ENCODE peak calls at places on chromosomes 16 and 17, in four cellular contexts. One of them, this sample, is unnamed.

GRCh38 chr16:58025351-58026138 is at the start of gene MMP15:
- DNase-seq in lung: peak
- DNase-seq in CD4-positive, CD25-positive, alpha-beta regulatory T cell: peak
- DNase-seq in ELR: peak
- DNase-seq in this sample: peak

GRCh38 chr17:19706791-19707727 is 9.3 kb downstream of the SLC47A2 start:
- DNase-seq in lung: no peak
- DNase-seq in CD4-positive, CD25-positive, alpha-beta regulatory T cell: no peak
- DNase-seq in ELR: no peak
- DNase-seq in this sample: no peak

GRCh38 chr17:34386925-34387550 is 24.0 kb upstream of the CCL1 start:
- DNase-seq in lung: no peak
- DNase-seq in CD4-positive, CD25-positive, alpha-beta regulatory T cell: no peak
- DNase-seq in ELR: no peak
- DNase-seq in this sample: no peak

GRCh38 chr17:1137465-1137894 is 42.3 kb downstream of the ABR start:
- DNase-seq in lung: no peak
- DNase-seq in CD4-positive, CD25-positive, alpha-beta regulatory T cell: no peak
- DNase-seq in ELR: no peak
- DNase-seq in this sample: no peak

GRCh38 chr16:27234603-27235002 is 31.3 kb downstream of the KDM8 start:
- DNase-seq in lung: no peak
- DNase-seq in CD4-positive, CD25-positive, alpha-beta regulatory T cell: no peak
- DNase-seq in ELR: no peak
- DNase-seq in this sample: no peak

GRCh38 chr16:54326266-54326662 is 39.7 kb upstream of the IRX3 start:
- DNase-seq in lung: no peak
- DNase-seq in CD4-positive, CD25-positive, alpha-beta regulatory T cell: no peak
- DNase-seq in ELR: peak
- DNase-seq in this sample: no peak

GRCh38 chr16:82700541-82701240 is 73.9 kb downstream of the CDH13 start:
- DNase-seq in lung: no peak
- DNase-seq in CD4-positive, CD25-positive, alpha-beta regulatory T cell: no peak
- DNase-seq in ELR: peak
- DNase-seq in this sample: no peak

GRCh38 chr17:76235883-76236282 is 4.4 kb downstream of the RNF157 start:
- DNase-seq in lung: no peak
- DNase-seq in CD4-positive, CD25-positive, alpha-beta regulatory T cell: no peak
- DNase-seq in ELR: no peak
- DNase-seq in this sample: no peak

GRCh38 chr16:81647527-81647926 is 131.6 kb upstream of the PLCG2 start:
- DNase-seq in lung: no peak
- DNase-seq in CD4-positive, CD25-positive, alpha-beta regulatory T cell: no peak
- DNase-seq in ELR: peak
- DNase-seq in this sample: no peak

GRCh38 chr17:81165246-81166032 is at the start of gene PVALEF:
- DNase-seq in lung: no peak
- DNase-seq in CD4-positive, CD25-positive, alpha-beta regulatory T cell: no peak
- DNase-seq in ELR: peak
- DNase-seq in this sample: no peak

GRCh38 chr17:6894206-6894528 is 62.6 kb upstream of the TEKT1 start:
- DNase-seq in lung: no peak
- DNase-seq in CD4-positive, CD25-positive, alpha-beta regulatory T cell: no peak
- DNase-seq in ELR: peak
- DNase-seq in this sample: no peak

GRCh38 chr17:48486557-48486956 is 44.3 kb downstream of the HOXB1 start:
- DNase-seq in lung: no peak
- DNase-seq in CD4-positive, CD25-positive, alpha-beta regulatory T cell: no peak
- DNase-seq in ELR: peak
- DNase-seq in this sample: no peak

GRCh38 chr17:45895969-45896793 is 1.8 kb downstream of the MAPT start:
- DNase-seq in lung: no peak
- DNase-seq in CD4-positive, CD25-positive, alpha-beta regulatory T cell: no peak
- DNase-seq in ELR: no peak
- DNase-seq in this sample: no peak

GRCh38 chr17:47210105-47210504 is 957 bp downstream of the MYL4 start:
- DNase-seq in lung: no peak
- DNase-seq in CD4-positive, CD25-positive, alpha-beta regulatory T cell: no peak
- DNase-seq in ELR: no peak
- DNase-seq in this sample: no peak

GRCh38 chr16:17359778-17360177 is 111.0 kb downstream of the XYLT1 start:
- DNase-seq in lung: no peak
- DNase-seq in CD4-positive, CD25-positive, alpha-beta regulatory T cell: no peak
- DNase-seq in ELR: peak
- DNase-seq in this sample: peak

GRCh38 chr17:44846206-44846605 is 1.5 kb upstream of the HIGD1B start:
- DNase-seq in lung: no peak
- DNase-seq in CD4-positive, CD25-positive, alpha-beta regulatory T cell: no peak
- DNase-seq in ELR: no peak
- DNase-seq in this sample: no peak

GRCh38 chr16:80347900-80348299 is 192.9 kb upstream of the DYNLRB2 start:
- DNase-seq in lung: peak
- DNase-seq in CD4-positive, CD25-positive, alpha-beta regulatory T cell: no peak
- DNase-seq in ELR: no peak
- DNase-seq in this sample: no peak

GRCh38 chr17:79482719-79483118 is 128.1 kb downstream of the RBFOX3 start:
- DNase-seq in lung: no peak
- DNase-seq in CD4-positive, CD25-positive, alpha-beta regulatory T cell: no peak
- DNase-seq in ELR: no peak
- DNase-seq in this sample: no peak

GRCh38 chr16:3654249-3654991 is at the start of gene DNASE1:
- DNase-seq in lung: peak
- DNase-seq in CD4-positive, CD25-positive, alpha-beta regulatory T cell: peak
- DNase-seq in ELR: peak
- DNase-seq in this sample: peak

GRCh38 chr17:57286372-57287105 is 30.2 kb downstream of the MSI2 start:
- DNase-seq in lung: no peak
- DNase-seq in CD4-positive, CD25-positive, alpha-beta regulatory T cell: no peak
- DNase-seq in ELR: no peak
- DNase-seq in this sample: no peak

GRCh38 chr17:62705781-62706597 is 78.5 kb downstream of the MRC2 start:
- DNase-seq in lung: no peak
- DNase-seq in CD4-positive, CD25-positive, alpha-beta regulatory T cell: no peak
- DNase-seq in ELR: no peak
- DNase-seq in this sample: no peak

GRCh38 chr17:11278984-11279270 is 37.9 kb downstream of the SHISA6 start:
- DNase-seq in lung: no peak
- DNase-seq in CD4-positive, CD25-positive, alpha-beta regulatory T cell: no peak
- DNase-seq in ELR: no peak
- DNase-seq in this sample: no peak

GRCh38 chr16:76162046-76162445 is 115.2 kb upstream of the CNTNAP4 start:
- DNase-seq in lung: no peak
- DNase-seq in CD4-positive, CD25-positive, alpha-beta regulatory T cell: no peak
- DNase-seq in ELR: no peak
- DNase-seq in this sample: no peak

GRCh38 chr17:57939797-57940196 is 15.4 kb downstream of the CUEDC1 start:
- DNase-seq in lung: no peak
- DNase-seq in CD4-positive, CD25-positive, alpha-beta regulatory T cell: no peak
- DNase-seq in ELR: no peak
- DNase-seq in this sample: peak

GRCh38 chr17:6492892-6493674 is 48.8 kb downstream of the PIMREG start:
- DNase-seq in lung: no peak
- DNase-seq in CD4-positive, CD25-positive, alpha-beta regulatory T cell: no peak
- DNase-seq in ELR: no peak
- DNase-seq in this sample: no peak

GRCh38 chr16:8848939-8849391 is 19.8 kb downstream of the CARHSP1 start:
- DNase-seq in lung: no peak
- DNase-seq in CD4-positive, CD25-positive, alpha-beta regulatory T cell: no peak
- DNase-seq in ELR: peak
- DNase-seq in this sample: no peak

GRCh38 chr16:78628526-78628925 is 529.1 kb downstream of the WWOX start:
- DNase-seq in lung: no peak
- DNase-seq in CD4-positive, CD25-positive, alpha-beta regulatory T cell: no peak
- DNase-seq in ELR: no peak
- DNase-seq in this sample: no peak

GRCh38 chr17:36608794-36609497 is 7.6 kb downstream of the MRM1 start:
- DNase-seq in lung: no peak
- DNase-seq in CD4-positive, CD25-positive, alpha-beta regulatory T cell: no peak
- DNase-seq in ELR: peak
- DNase-seq in this sample: no peak

GRCh38 chr16:89697161-89697615 is 4.3 kb downstream of the SPATA2L start:
- DNase-seq in lung: no peak
- DNase-seq in CD4-positive, CD25-positive, alpha-beta regulatory T cell: no peak
- DNase-seq in ELR: no peak
- DNase-seq in this sample: no peak

GRCh38 chr16:51752596-51752995 is 601.5 kb upstream of the SALL1 start:
- DNase-seq in lung: no peak
- DNase-seq in CD4-positive, CD25-positive, alpha-beta regulatory T cell: no peak
- DNase-seq in ELR: no peak
- DNase-seq in this sample: no peak

GRCh38 chr16:89859809-89860075 is 13.7 kb upstream of the TCF25 start:
- DNase-seq in lung: no peak
- DNase-seq in CD4-positive, CD25-positive, alpha-beta regulatory T cell: no peak
- DNase-seq in ELR: no peak
- DNase-seq in this sample: no peak

GRCh38 chr16:53565300-53565699 is 62.3 kb upstream of the AKTIP start:
- DNase-seq in lung: no peak
- DNase-seq in CD4-positive, CD25-positive, alpha-beta regulatory T cell: no peak
- DNase-seq in ELR: no peak
- DNase-seq in this sample: no peak

GRCh38 chr16:80274576-80275191 is 266.1 kb upstream of the DYNLRB2 start:
- DNase-seq in lung: no peak
- DNase-seq in CD4-positive, CD25-positive, alpha-beta regulatory T cell: no peak
- DNase-seq in ELR: peak
- DNase-seq in this sample: no peak

GRCh38 chr16:3112058-3112880 is at the start of gene ZNF205:
- DNase-seq in lung: peak
- DNase-seq in CD4-positive, CD25-positive, alpha-beta regulatory T cell: no peak
- DNase-seq in ELR: peak
- DNase-seq in this sample: no peak

GRCh38 chr16:86138121-86138944 is 239.4 kb downstream of the IRF8 start:
- DNase-seq in lung: no peak
- DNase-seq in CD4-positive, CD25-positive, alpha-beta regulatory T cell: no peak
- DNase-seq in ELR: no peak
- DNase-seq in this sample: no peak

GRCh38 chr16:88624977-88625576 is 13.3 kb upstream of the IL17C start:
- DNase-seq in lung: no peak
- DNase-seq in CD4-positive, CD25-positive, alpha-beta regulatory T cell: peak
- DNase-seq in ELR: no peak
- DNase-seq in this sample: no peak

GRCh38 chr16:641326-642188 is at the start of gene MCRIP2:
- DNase-seq in lung: peak
- DNase-seq in CD4-positive, CD25-positive, alpha-beta regulatory T cell: peak
- DNase-seq in ELR: peak
- DNase-seq in this sample: peak

GRCh38 chr17:16040710-16041251 is 41.2 kb downstream of the TTC19 start:
- DNase-seq in lung: no peak
- DNase-seq in CD4-positive, CD25-positive, alpha-beta regulatory T cell: no peak
- DNase-seq in ELR: peak
- DNase-seq in this sample: no peak